ENCODE peak calls at places on chromosomes 2 and 18, in five cellular contexts. Y, I, J, A and E are unnamed samples.

GRCh38 chr2:20664071-20664390 is 2.9 kb upstream of the GDF7 start:
- DNase-seq in Y (no peak), I (no peak), J (no peak), A (no peak), E (no peak)

GRCh38 chr2:206260427-206261012 is 13.9 kb upstream of the ZDBF2 start:
- DNase-seq in Y (peak; percentile 7), I (no peak), J (no peak), A (no peak), E (no peak)

GRCh38 chr2:196166876-196167275 is 4.5 kb downstream of the STK17B start:
- DNase-seq in Y (no peak), I (no peak), J (no peak), A (no peak), E (no peak)

GRCh38 chr18:79517322-79517721 is 121.6 kb downstream of the NFATC1 start:
- DNase-seq in Y (no peak), I (peak; percentile 13), J (no peak), A (no peak), E (no peak)

GRCh38 chr2:96260404-96261260 is 5.2 kb downstream of the TMEM127 start:
- DNase-seq in Y (peak; percentile 93), I (peak; percentile 94), J (peak; percentile 64), A (peak; percentile 81), E (peak; percentile 74)

GRCh38 chr18:7172611-7173010 is 55.0 kb upstream of the LAMA1 start:
- DNase-seq in Y (no peak), I (no peak), J (no peak), A (no peak), E (no peak)

GRCh38 chr2:46555646-46556205 is 76.4 kb downstream of the TMEM247 start:
- DNase-seq in Y (no peak), I (no peak), J (no peak), A (no peak), E (no peak)

GRCh38 chr2:52128081-52128480 is 1096.1 kb upstream of the NRXN1 start:
- DNase-seq in Y (no peak), I (no peak), J (no peak), A (no peak), E (no peak)

GRCh38 chr2:98242006-98242405 is 104.2 kb upstream of the CNGA3 start:
- DNase-seq in Y (no peak), I (no peak), J (no peak), A (no peak), E (no peak)

GRCh38 chr2:20539133-20539719 is 92.4 kb downstream of the RHOB start:
- DNase-seq in Y (no peak), I (no peak), J (no peak), A (peak; percentile 63), E (no peak)

GRCh38 chr2:183242937-183243336 is 118.7 kb downstream of the NUP35 start:
- DNase-seq in Y (no peak), I (no peak), J (no peak), A (no peak), E (no peak)

GRCh38 chr2:9478526-9478925 is 4.2 kb downstream of the IAH1 start:
- DNase-seq in Y (no peak), I (no peak), J (no peak), A (no peak), E (no peak)

GRCh38 chr18:72458256-72458655 is 85.9 kb downstream of the CBLN2 start:
- DNase-seq in Y (no peak), I (no peak), J (no peak), A (no peak), E (no peak)

GRCh38 chr2:25698752-25699151 is 25.4 kb upstream of the DTNB start:
- DNase-seq in Y (no peak), I (no peak), J (no peak), A (no peak), E (no peak)

GRCh38 chr2:69535739-69536374 is 98.6 kb upstream of the NFU1 start:
- DNase-seq in Y (no peak), I (no peak), J (no peak), A (no peak), E (no peak)

GRCh38 chr2:46378616-46379015 is 81.4 kb downstream of the EPAS1 start:
- DNase-seq in Y (no peak), I (no peak), J (no peak), A (no peak), E (no peak)

GRCh38 chr2:153478289-153479261 is at the start of gene RPRM:
- DNase-seq in Y (no peak), I (peak; percentile 90), J (peak; percentile 64), A (peak; percentile 81), E (peak; percentile 19)

GRCh38 chr2:230952226-230952956 is 27.3 kb upstream of the GPR55 start:
- DNase-seq in Y (no peak), I (no peak), J (no peak), A (no peak), E (no peak)

GRCh38 chr2:226676618-226677017 is 123.0 kb downstream of the IRS1 start:
- DNase-seq in Y (no peak), I (no peak), J (no peak), A (no peak), E (no peak)

GRCh38 chr2:94753466-94753998 is 117.7 kb upstream of the TEKT4 start:
- DNase-seq in Y (no peak), I (no peak), J (no peak), A (no peak), E (no peak)

GRCh38 chr2:102166189-102166845 is 20.5 kb upstream of the IL1RL2 start:
- DNase-seq in Y (no peak), I (peak; percentile 60), J (no peak), A (no peak), E (no peak)

GRCh38 chr18:62339106-62339988 is 14.2 kb downstream of the TNFRSF11A start:
- DNase-seq in Y (no peak), I (no peak), J (no peak), A (no peak), E (peak; percentile 34)

GRCh38 chr2:220228310-220229006 is 601.0 kb downstream of the SLC4A3 start:
- DNase-seq in Y (peak; percentile 59), I (peak; percentile 26), J (no peak), A (no peak), E (peak; percentile 95)

GRCh38 chr2:36672199-36672598 is 24.3 kb upstream of the VIT start:
- DNase-seq in Y (no peak), I (no peak), J (no peak), A (no peak), E (no peak)

DNA sequence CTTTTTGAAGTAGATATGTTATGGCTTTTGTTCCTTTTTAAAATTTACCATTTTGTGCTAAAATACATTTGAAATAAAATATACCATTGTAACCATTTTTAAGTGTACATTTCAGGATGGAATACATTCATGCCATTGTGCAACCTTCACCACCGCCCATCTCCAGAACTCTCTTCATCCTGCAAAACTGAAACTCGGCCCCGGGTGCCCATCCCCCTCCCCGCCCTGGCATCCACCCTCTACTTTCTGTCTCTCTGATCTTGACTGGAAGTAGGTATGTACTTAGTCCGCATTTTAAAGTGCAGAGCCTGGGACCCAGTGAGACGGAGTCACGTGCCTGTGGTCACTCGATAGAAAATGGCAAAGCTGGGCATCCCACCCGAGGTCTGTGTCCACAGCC is 45.6 kb downstream of the DIPK1C start:
- DNase-seq in Y (no peak), I (no peak), J (no peak), A (no peak), E (no peak)
- H3K4me3 ChIP-seq in Y (no peak overlapping the region), I (no peak overlapping the region), J (no peak overlapping the region), A (no peak overlapping the region), E (no peak overlapping the region)

GRCh38 chr2:33672389-33672788 is 73.3 kb upstream of the FAM98A start:
- DNase-seq in Y (no peak), I (no peak), J (no peak), A (no peak), E (no peak)

GRCh38 chr2:33671198-33671597 is 72.1 kb upstream of the FAM98A start:
- DNase-seq in Y (no peak), I (no peak), J (no peak), A (no peak), E (no peak)

GRCh38 chr2:33672896-33673295 is 73.8 kb upstream of the FAM98A start:
- DNase-seq in Y (no peak), I (no peak), J (no peak), A (no peak), E (no peak)

GRCh38 chr2:33670392-33670937 is 71.4 kb upstream of the FAM98A start:
- DNase-seq in Y (no peak), I (no peak), J (no peak), A (no peak), E (no peak)

GRCh38 chr2:33673937-33674336 is 74.8 kb upstream of the FAM98A start:
- DNase-seq in Y (no peak), I (no peak), J (no peak), A (no peak), E (no peak)
- TF ChIP-seq CTCF in Y (peak; percentile 59), I (peak; percentile 40), J (peak; percentile 13), A (peak; percentile 40), E (peak; percentile 25)

GRCh38 chr2:218643751-218644310 is 15.6 kb downstream of the ZNF142 start:
- DNase-seq in Y (no peak), I (no peak), J (no peak), A (no peak), E (no peak)

GRCh38 chr2:218645126-218645525 is 14.3 kb downstream of the ZNF142 start:
- DNase-seq in Y (no peak), I (no peak), J (no peak), A (no peak), E (peak; percentile 88)

GRCh38 chr2:218642786-218643185 is 16.6 kb downstream of the ZNF142 start:
- DNase-seq in Y (no peak), I (no peak), J (no peak), A (no peak), E (no peak)

GRCh38 chr2:218642121-218642656 is 17.2 kb downstream of the ZNF142 start:
- DNase-seq in Y (no peak), I (no peak), J (no peak), A (no peak), E (no peak)

GRCh38 chr2:218644721-218645120 is 14.7 kb downstream of the ZNF142 start:
- DNase-seq in Y (no peak), I (no peak), J (no peak), A (no peak), E (no peak)
- H3K36me3 ChIP-seq in Y (peaks cover 20% of the 10 kb centered on the region), I (no peaks in the 10 kb centered on the region), J (peaks cover 62% of the 10 kb centered on the region), A (peaks cover 7% of the 10 kb centered on the region), E (peaks cover 6% of the 10 kb centered on the region)

GRCh38 chr2:24083567-24084385 is 858 bp downstream of the TP53I3 start:
- DNase-seq in Y (no peak), I (no peak), J (peak; percentile 74), A (no peak), E (peak; percentile 56)

GRCh38 chr2:24086241-24086640 is 1.6 kb upstream of the TP53I3 start:
- DNase-seq in Y (no peak), I (no peak), J (no peak), A (no peak), E (no peak)

GRCh38 chr2:24084386-24085375 is at the start of gene TP53I3:
- DNase-seq in Y (peak; percentile 76), I (peak; percentile 91), J (peak; percentile 91), A (peak; percentile 94), E (peak; percentile 51)

GRCh38 chr2:24080721-24081120 is 3.9 kb downstream of the TP53I3 start:
- DNase-seq in Y (no peak), I (no peak), J (no peak), A (no peak), E (no peak)

GRCh38 chr2:24082787-24083566 is 1.7 kb downstream of the TP53I3 start:
- DNase-seq in Y (no peak), I (no peak), J (no peak), A (no peak), E (no peak)
- H3K4me3 ChIP-seq in Y (peak overlapping the region; percentile 65), I (peak overlapping the region; percentile 68), J (peak overlapping the region; percentile 81), A (peak overlapping the region; percentile 65), E (peak overlapping the region; percentile 66)

GRCh38 chr2:237184923-237185580 is 99.4 kb downstream of the COPS8 start:
- DNase-seq in Y (no peak), I (no peak), J (no peak), A (no peak), E (no peak)
- TF ChIP-seq CTCF in Y (no peak), I (no peak), J (no peak), A (no peak), E (no peak)